ENCODE peak calls at places on chromosomes 1 and 21, in eight cellular contexts. G is HFF-Myc, M is mucosa of descending colon, Z is cardiac muscle cell, D is NB4, C is colonic mucosa, T is bronchial epithelial cell, I is PC-9. K is an unnamed sample.
A peak's percentile ranks its signal among the peaks of the same experiment; 100 is the strongest.

GRCh38 chr1:24373710-24374109 is 39.9 kb downstream of the STPG1 start:
- DNase-seq in G (no peak), M (no peak), Z (no peak), D (no peak), C (no peak), T (peak; percentile 83), I (no peak), K (no peak)

GRCh38 chr1:47660622-47661021 is 222.8 kb downstream of the FOXD2 start:
- DNase-seq in G (no peak), M (no peak), Z (no peak), D (no peak), C (no peak), T (no peak), I (no peak), K (no peak)

GRCh38 chr1:31664528-31664927 is 19.9 kb upstream of the PEF1 start:
- DNase-seq in G (no peak), M (no peak), Z (no peak), D (no peak), C (no peak), T (no peak), I (no peak), K (no peak)

GRCh38 chr21:46122241-46122671 is 24.3 kb downstream of the COL6A2 start:
- DNase-seq in G (no peak), M (peak; percentile 28), Z (peak; percentile 60), D (peak; percentile 34), C (no peak), T (peak; percentile 15), I (no peak), K (no peak)

GRCh38 chr1:4108341-4108740 is 208.3 kb upstream of the C1orf174 start:
- DNase-seq in G (no peak), M (no peak), Z (no peak), D (no peak), C (no peak), T (no peak), I (peak; percentile 3), K (no peak)

GRCh38 chr21:31266241-31266640 is 77.8 kb downstream of the TIAM1 start:
- DNase-seq in G (no peak), M (no peak), Z (no peak), D (no peak), C (no peak), T (no peak), I (no peak), K (no peak)

GRCh38 chr1:53654216-53655210 is 84.5 kb downstream of the GLIS1 start:
- DNase-seq in G (peak; percentile 24), M (no peak), Z (no peak), D (no peak), C (no peak), T (no peak), I (no peak), K (no peak)

GRCh38 chr1:203555484-203556046 is 61.6 kb downstream of the OPTC start:
- DNase-seq in G (no peak), M (no peak), Z (no peak), D (no peak), C (no peak), T (no peak), I (no peak), K (no peak)

GRCh38 chr1:61757945-61758344 is 15.7 kb downstream of the PATJ start:
- DNase-seq in G (no peak), M (no peak), Z (peak; percentile 72), D (no peak), C (no peak), T (no peak), I (no peak), K (no peak)

GRCh38 chr21:45954271-45954670 is 27.3 kb upstream of the COL6A1 start:
- DNase-seq in G (no peak), M (no peak), Z (peak; percentile 68), D (no peak), C (no peak), T (no peak), I (no peak), K (no peak)

GRCh38 chr1:19439464-19440171 is 45.7 kb downstream of the CAPZB start:
- DNase-seq in G (no peak), M (no peak), Z (peak; percentile 36), D (peak; percentile 34), C (no peak), T (no peak), I (no peak), K (no peak)

GRCh38 chr1:159923203-159924024 is 1.9 kb downstream of the TAGLN2 start:
- DNase-seq in G (peak; percentile 55), M (peak; percentile 92), Z (peak; percentile 92), D (peak; percentile 89), C (peak; percentile 94), T (peak; percentile 84), I (peak; percentile 86), K (peak; percentile 90)

GRCh38 chr1:115829023-115829674 is 11.8 kb downstream of the NHLH2 start:
- DNase-seq in G (peak; percentile 60), M (no peak), Z (peak; percentile 87), D (peak; percentile 82), C (peak; percentile 24), T (peak; percentile 96), I (peak; percentile 34), K (no peak)

DNA sequence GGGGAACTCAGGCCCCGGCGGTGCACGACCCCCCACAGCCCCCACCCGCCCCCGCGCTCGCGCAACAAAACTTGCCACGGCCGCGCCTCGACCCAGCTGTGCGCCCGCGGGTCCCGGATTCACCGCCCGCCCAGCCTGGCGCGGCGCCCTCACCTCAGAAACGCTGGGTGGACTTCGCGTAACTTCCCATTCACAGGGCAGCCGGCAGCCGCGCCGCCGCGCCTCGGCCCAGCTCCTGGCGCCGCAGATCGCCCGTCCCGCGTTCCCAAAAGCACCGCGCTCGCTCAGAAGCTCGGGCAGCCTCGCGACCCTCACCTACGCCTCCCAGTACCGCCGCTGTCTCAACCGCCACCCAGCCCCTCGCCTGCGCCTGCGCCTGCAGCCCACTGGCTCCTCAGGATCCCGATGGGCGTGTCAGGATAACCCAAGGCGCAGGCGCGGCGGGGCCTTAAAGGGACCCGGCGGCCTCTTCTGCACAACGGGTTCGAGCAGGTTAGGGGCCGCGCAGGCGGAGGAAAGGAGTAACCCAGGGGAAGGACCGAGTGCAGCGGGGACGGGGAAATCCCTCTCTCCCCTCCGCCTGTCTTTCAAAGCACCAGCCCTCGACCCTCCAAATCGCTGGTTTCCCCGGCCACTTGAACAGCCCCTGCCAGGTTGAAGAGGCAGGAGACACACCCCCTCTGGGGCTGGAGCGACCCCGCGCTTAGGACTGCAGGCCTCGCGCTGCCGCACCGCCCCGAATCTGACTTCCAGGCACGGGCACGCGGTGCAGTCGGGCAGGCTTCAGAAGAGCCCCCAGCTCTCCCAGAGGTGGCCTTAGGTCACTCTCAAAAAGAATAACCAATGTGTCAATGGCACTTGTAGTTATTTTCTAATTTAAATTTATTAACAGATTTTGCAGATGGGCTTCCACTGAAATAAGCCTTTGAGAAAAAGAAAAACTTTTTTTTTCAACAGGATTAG is at the start of gene NBPF1:
- DNase-seq in G (peak; percentile 94), M (peak; percentile 96), Z (peak; percentile 96), D (peak; percentile 99), C (peak; percentile 100), T (peak; percentile 92), I (peak; percentile 95), K (peak; percentile 94)
- TF ChIP-seq CTCF in G (no peak), M (no peak), Z (no peak), D (no peak), C (no peak), T (no peak), I (no peak), K (no peak)

DNA sequence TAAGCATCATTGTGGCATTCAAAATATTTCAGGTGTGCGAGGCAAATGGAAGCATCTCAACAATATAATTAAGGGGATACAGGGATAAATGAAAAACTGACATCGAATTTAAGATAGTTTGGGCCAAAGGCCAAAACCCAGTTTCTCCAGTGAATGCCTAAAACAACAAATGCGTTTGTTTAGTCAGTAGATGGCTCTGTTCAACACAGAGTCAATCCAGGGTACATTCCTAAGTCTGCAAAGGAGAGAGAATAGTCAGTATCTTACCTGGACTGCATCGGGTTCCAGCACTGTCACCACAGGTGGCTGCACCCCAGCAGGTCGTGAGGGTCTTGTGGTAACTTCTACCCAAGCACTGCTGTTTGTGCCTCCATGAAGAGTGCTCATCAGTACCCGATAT is 321.1 kb downstream of the KCTD3 start:
- DNase-seq in G (no peak), M (no peak), Z (no peak), D (no peak), C (no peak), T (peak; percentile 2), I (no peak), K (no peak)
- TF ChIP-seq CTCF in G (no peak), M (no peak), Z (no peak), D (no peak), C (no peak), T (no peak), I (no peak), K (no peak)

GRCh38 chr1:941588-942383 is 17.3 kb downstream of the NOC2L start:
- DNase-seq in G (no peak), M (peak; percentile 77), Z (peak; percentile 95), D (peak; percentile 76), C (peak; percentile 69), T (no peak), I (no peak), K (peak; percentile 44)
- TF ChIP-seq CTCF in G (no peak), M (no peak), Z (no peak), D (no peak), C (no peak), T (no peak), I (no peak), K (no peak)

GRCh38 chr1:40161125-40161887 is at the start of gene RLF:
- DNase-seq in G (peak; percentile 74), M (peak; percentile 96), Z (peak; percentile 97), D (peak; percentile 94), C (peak; percentile 95), T (peak; percentile 80), I (peak; percentile 95), K (peak; percentile 96)
- TF ChIP-seq CTCF in G (no peak), M (no peak), Z (no peak), D (no peak), C (no peak), T (no peak), I (no peak), K (no peak)

GRCh38 chr21:39613029-39613934 is 542 bp downstream of the B3GALT5 start:
- DNase-seq in G (no peak), M (no peak), Z (no peak), D (no peak), C (no peak), T (no peak), I (no peak), K (no peak)
- TF ChIP-seq CTCF in G (no peak), M (no peak), Z (no peak), D (no peak), C (no peak), T (no peak), I (no peak), K (no peak)

DNA sequence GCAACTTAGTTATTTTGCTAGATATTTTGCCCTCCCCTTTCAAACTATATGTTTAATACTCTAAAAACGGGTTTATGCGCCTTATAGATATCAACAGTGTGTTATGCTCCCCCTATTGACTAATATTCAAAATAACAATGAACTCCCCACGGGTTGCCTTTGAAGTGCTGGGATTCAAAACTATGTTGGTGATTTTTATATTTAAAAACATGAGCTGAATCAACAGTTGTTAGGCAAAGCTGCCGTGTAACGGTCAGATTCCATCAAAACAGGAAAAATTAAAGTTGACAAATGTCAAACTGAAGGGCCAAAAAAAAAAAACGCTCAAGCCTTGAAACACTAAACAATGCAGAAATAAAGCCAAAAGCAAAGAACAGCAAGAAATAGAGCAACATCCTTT is 2.5 kb downstream of the TGFBR3 start:
- DNase-seq in G (no peak), M (no peak), Z (peak; percentile 61), D (peak; percentile 23), C (no peak), T (peak; percentile 47), I (no peak), K (no peak)
- TF ChIP-seq CTCF in G (peak; percentile 45), M (no peak), Z (peak; percentile 54), D (peak; percentile 19), C (no peak), T (peak; percentile 39), I (peak; percentile 80), K (peak; percentile 11)